ENCODE peak calls at places on chromosomes 6 and 20, in five cellular contexts. N is Right ventricle myocardium superior, Y is epithelial cell of esophagus, P is cardiac muscle cell, R is astrocyte of the spinal cord. S is an unnamed sample.

GRCh38 chr20:43983359-43983758 is 68.7 kb downstream of the TOX2 start:
- DNase-seq in R (no peak), P (no peak), Y (no peak), N (no peak), S (no peak)

GRCh38 chr6:32785781-32786533 is 22.6 kb upstream of the HLA-DQB2 start:
- DNase-seq in R (peak), Y (peak), N (no peak), P (peak), S (no peak)

GRCh38 chr6:3281669-3282460 is 23.1 kb downstream of the PSMG4 start:
- DNase-seq in N (peak), P (peak), Y (peak), R (peak), S (no peak)

GRCh38 chr6:40419377-40419776 is 167.8 kb downstream of the LRFN2 start:
- DNase-seq in R (no peak), Y (peak), N (no peak), P (peak), S (no peak)

GRCh38 chr20:36932476-36933426 is 18.8 kb downstream of the SAMHD1 start:
- DNase-seq in Y (no peak), R (no peak), P (peak), N (no peak), S (no peak)

GRCh38 chr6:27847706-27848105 is 64.5 kb downstream of the OR2B2 start:
- DNase-seq in N (no peak), R (no peak), P (no peak), Y (peak), S (no peak)

GRCh38 chr6:24458134-24458533 is 31.2 kb downstream of the GPLD1 start:
- DNase-seq in R (no peak), P (peak), Y (peak), N (no peak), S (no peak)

GRCh38 chr20:15079594-15080340 is 742.4 kb upstream of the FLRT3 start:
- DNase-seq in Y (no peak), R (no peak), P (no peak), N (no peak), S (no peak)

GRCh38 chr6:142612956-142613355 is 311.1 kb downstream of the ADGRG6 start:
- DNase-seq in P (no peak), N (no peak), R (no peak), Y (no peak), S (no peak)

GRCh38 chr6:9699890-9700289 is 715.0 kb downstream of the TFAP2A start:
- DNase-seq in P (no peak), Y (no peak), N (no peak), R (no peak), S (no peak)

GRCh38 chr6:118319890-118320289 is 228.2 kb upstream of the PLN start:
- DNase-seq in P (no peak), Y (no peak), R (no peak), N (no peak), S (no peak)

GRCh38 chr20:31547720-31548298 is 33.6 kb downstream of the HM13 start:
- DNase-seq in P (no peak), Y (no peak), R (no peak), N (no peak), S (no peak)

GRCh38 chr6:147506704-147507114 is 1.8 kb upstream of the SAMD5 start:
- DNase-seq in Y (peak), N (peak), P (peak), R (peak), S (no peak)

GRCh38 chr6:109052852-109053251 is 41.8 kb downstream of the SESN1 start:
- DNase-seq in Y (no peak), R (no peak), P (no peak), N (no peak), S (no peak)

GRCh38 chr20:2311329-2311728 is 15.5 kb downstream of the TGM3 start:
- DNase-seq in P (no peak), Y (no peak), N (no peak), R (no peak), S (no peak)

GRCh38 chr20:56422131-56422823 is 10.2 kb downstream of the CASS4 start:
- DNase-seq in R (peak), Y (peak), N (no peak), P (peak), S (no peak)

GRCh38 chr6:42378125-42378524 is 73.6 kb downstream of the TRERF1 start:
- DNase-seq in N (no peak), Y (no peak), P (no peak), R (no peak), S (no peak)

GRCh38 chr6:108660251-108660650 is 99.5 kb downstream of the FOXO3 start:
- DNase-seq in R (no peak), Y (no peak), P (no peak), N (no peak), S (no peak)

GRCh38 chr6:70894001-70894400 is 62.9 kb downstream of the B3GAT2 start:
- DNase-seq in R (no peak), Y (no peak), P (no peak), N (no peak), S (no peak)

GRCh38 chr6:133899556-133899955 is 10.6 kb downstream of the TCF21 start:
- DNase-seq in Y (peak), R (no peak), N (no peak), P (peak), S (no peak)

GRCh38 chr20:44460795-44461141 is 14.9 kb upstream of the TTPAL start:
- DNase-seq in P (peak), Y (peak), R (peak), N (no peak), S (no peak)

GRCh38 chr20:47117325-47117724 is 222.7 kb downstream of the EYA2 start:
- DNase-seq in P (no peak), R (peak), N (no peak), Y (no peak), S (no peak)

GRCh38 chr6:125301435-125302391 is at the start of gene HDDC2:
- DNase-seq in R (peak), P (peak), N (peak), Y (peak), S (peak)

GRCh38 chr20:24458441-24458840 is 11.0 kb upstream of the SYNDIG1 start:
- DNase-seq in P (no peak), R (no peak), Y (no peak), N (no peak), S (no peak)

GRCh38 chr20:48153523-48153922 is 368.2 kb upstream of the SULF2 start:
- DNase-seq in N (no peak), P (peak), R (no peak), Y (no peak), S (no peak)

GRCh38 chr6:64010646-64011045 is 375.0 kb downstream of the PHF3 start:
- DNase-seq in N (no peak), P (no peak), Y (no peak), R (no peak), S (no peak)

GRCh38 chr6:105989178-105989577 is 97.0 kb upstream of the PRDM1 start:
- DNase-seq in P (no peak), R (no peak), Y (no peak), N (no peak), S (no peak)

GRCh38 chr20:22312744-22313346 is 271.5 kb downstream of the FOXA2 start:
- DNase-seq in P (peak), R (peak), Y (peak), N (no peak), S (no peak)

GRCh38 chr20:14600527-14600926 is 263.1 kb upstream of the FLRT3 start:
- DNase-seq in R (no peak), Y (no peak), P (no peak), N (no peak), S (no peak)

S was measured in central memory CD8-positive, alpha-beta T cell.